ENCODE peak calls at places on chromosomes 12 and 14, in seven cellular contexts. M is activated CD4-positive, alpha-beta T cell treated with anti-CD3 and anti-CD28 coated beads, Interleukin-2, amount 50 U/mL, for 48 hours; Z is endothelial cell; S is epithelial cell of esophagus; K is stimulated activated CD8-positive, alpha-beta memory T cell treated with anti-CD3 and anti-CD28 coated beads, Interleukin-15, amount 100 ng/mL, for 48 hours; P is D341Med; V is iris pigment epithelial cell. Y is an unnamed sample.

GRCh38 chr12:131907379-131908081 is 13.1 kb downstream of the ULK1 start:
- DNase-seq in M (no peak), Z (no peak), S (no peak), K (no peak), P (no peak), V (no peak), Y (no peak)

GRCh38 chr12:111343181-111343580 is 25.7 kb downstream of the PHETA1 start:
- DNase-seq in M (no peak), Z (no peak), S (no peak), K (no peak), P (no peak), V (no peak), Y (no peak)

GRCh38 chr14:76955575-76956252 is 72.8 kb downstream of the IRF2BPL start:
- DNase-seq in M (peak), Z (no peak), S (peak), K (no peak), P (no peak), V (peak), Y (no peak)

GRCh38 chr14:22545842-22546721 is 42.9 kb downstream of the DAD1 start:
- DNase-seq in M (peak), Z (peak), S (peak), K (no peak), P (no peak), V (peak), Y (no peak)

GRCh38 chr14:92122351-92122677 is 545 bp downstream of the CPSF2 start:
- DNase-seq in M (no peak), Z (no peak), S (no peak), K (no peak), P (no peak), V (peak), Y (no peak)

GRCh38 chr12:6266431-6267006 is 44.0 kb upstream of the PLEKHG6 start:
- DNase-seq in M (no peak), Z (no peak), S (peak), K (no peak), P (no peak), V (no peak), Y (no peak)

GRCh38 chr12:124496584-124496983 is 70.8 kb downstream of the NCOR2 start:
- DNase-seq in M (peak), Z (no peak), S (no peak), K (no peak), P (no peak), V (peak), Y (no peak)

GRCh38 chr12:71456316-71456715 is 16.7 kb downstream of the LGR5 start:
- DNase-seq in M (no peak), Z (no peak), S (no peak), K (no peak), P (no peak), V (no peak), Y (no peak)

GRCh38 chr12:90027889-90028570 is 319.4 kb upstream of the ATP2B1 start:
- DNase-seq in M (no peak), Z (no peak), S (peak), K (no peak), P (no peak), V (no peak), Y (no peak)

Y was measured in ecto neural progenitor cell.